ENCODE peak calls at places on chromosomes 5 and 9, in five cellular contexts. W, D, M, H and P are unnamed samples.

GRCh38 chr5:40442346-40442745 is 237.4 kb upstream of the PTGER4 start:
- DNase-seq in D (no peak), M (no peak), H (no peak), W (no peak), P (no peak)

GRCh38 chr5:96582343-96582742 is 79.8 kb upstream of the CAST start:
- DNase-seq in D (no peak), W (no peak), M (no peak), H (no peak), P (no peak)

GRCh38 chr5:106397700-106398099 is 1273.0 kb downstream of the EFNA5 start:
- DNase-seq in M (no peak), H (no peak), W (no peak), D (no peak), P (no peak)

GRCh38 chr5:60801406-60802090 is 42.5 kb downstream of the ELOVL7 start:
- DNase-seq in W (no peak), M (no peak), H (no peak), D (no peak), P (no peak)

GRCh38 chr5:72355706-72356299 is 35.6 kb downstream of the PTCD2 start:
- DNase-seq in D (peak), M (no peak), H (no peak), W (no peak), P (no peak)

GRCh38 chr5:169805937-169806700 is 169.0 kb downstream of the DOCK2 start:
- DNase-seq in M (no peak), W (no peak), D (no peak), H (no peak), P (no peak)

GRCh38 chr9:107894572-107895261 is 405.1 kb upstream of the KLF4 start:
- DNase-seq in H (peak), W (no peak), M (no peak), D (no peak), P (no peak)

GRCh38 chr5:139848508-139849100 is 53.0 kb downstream of the PSD2 start:
- DNase-seq in W (peak), H (no peak), D (no peak), M (no peak), P (no peak)

GRCh38 chr5:163569284-163569683 is 63.9 kb downstream of the MAT2B start:
- DNase-seq in M (no peak), D (no peak), H (no peak), W (no peak), P (no peak)

DNA sequence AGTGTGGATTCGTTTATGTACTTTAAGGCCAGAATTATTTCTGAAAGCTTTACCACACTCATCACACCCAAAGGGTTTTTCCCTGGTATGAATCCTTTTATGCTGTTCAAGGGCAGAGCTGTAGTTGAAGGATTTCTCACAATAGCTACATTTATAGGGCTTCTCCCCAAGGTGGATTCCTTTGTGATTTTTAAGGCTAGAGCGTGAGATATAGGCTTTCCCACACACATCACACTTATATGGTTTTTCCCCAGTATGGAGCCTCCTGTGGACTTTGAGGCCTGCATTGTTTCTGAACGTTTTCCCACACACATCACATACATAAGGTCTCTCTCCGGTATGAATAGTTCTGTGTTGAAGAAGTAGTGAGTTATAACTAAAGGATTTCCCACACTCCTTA is 11.2 kb downstream of the ZFP62 start:
- DNase-seq in M (no peak), D (no peak), W (no peak), H (no peak), P (no peak)
- TF ChIP-seq CTCF in M (no peak), D (no peak), W (no peak), H (no peak), P (no peak)

GRCh38 chr5:167587768-167588167 is 703.7 kb upstream of the WWC1 start:
- DNase-seq in M (no peak), D (peak), H (no peak), W (no peak), P (no peak)
- TF ChIP-seq CTCF in M (no peak), D (peak), H (no peak), W (peak), P (no peak)

DNA sequence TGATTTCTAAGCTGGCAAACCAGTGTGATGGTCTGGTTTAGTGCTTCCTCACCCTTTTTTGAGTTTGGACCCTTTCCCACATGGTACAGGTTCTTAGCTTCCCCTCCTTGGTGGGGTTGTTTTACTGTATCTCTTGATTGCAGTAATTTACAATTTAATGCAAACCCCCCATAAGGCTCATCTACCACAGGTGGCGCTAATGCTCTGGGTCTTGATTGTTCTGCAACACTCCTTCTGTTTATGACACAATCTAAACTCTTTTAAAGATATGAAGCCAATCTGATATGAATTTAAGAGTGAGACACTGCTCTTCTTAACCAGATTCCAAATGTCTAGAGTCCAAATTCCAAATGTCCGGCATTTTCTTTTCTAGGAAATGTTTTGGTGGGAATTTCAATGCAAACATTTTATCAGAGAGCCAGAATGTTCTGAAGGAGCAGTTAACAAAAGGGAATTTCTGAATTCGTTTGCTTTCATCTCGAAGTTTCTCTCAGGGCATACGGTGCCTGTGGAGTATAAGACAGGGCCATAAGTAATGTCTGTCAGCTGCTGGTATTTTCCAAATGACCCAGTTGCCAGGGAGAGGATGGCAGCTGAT is 246.7 kb downstream of the ARHGAP26 start:
- DNase-seq in M (no peak), H (no peak), W (no peak), D (peak), P (no peak)
- TF ChIP-seq CTCF in M (no peak), H (no peak), W (peak), D (peak), P (peak)

DNA sequence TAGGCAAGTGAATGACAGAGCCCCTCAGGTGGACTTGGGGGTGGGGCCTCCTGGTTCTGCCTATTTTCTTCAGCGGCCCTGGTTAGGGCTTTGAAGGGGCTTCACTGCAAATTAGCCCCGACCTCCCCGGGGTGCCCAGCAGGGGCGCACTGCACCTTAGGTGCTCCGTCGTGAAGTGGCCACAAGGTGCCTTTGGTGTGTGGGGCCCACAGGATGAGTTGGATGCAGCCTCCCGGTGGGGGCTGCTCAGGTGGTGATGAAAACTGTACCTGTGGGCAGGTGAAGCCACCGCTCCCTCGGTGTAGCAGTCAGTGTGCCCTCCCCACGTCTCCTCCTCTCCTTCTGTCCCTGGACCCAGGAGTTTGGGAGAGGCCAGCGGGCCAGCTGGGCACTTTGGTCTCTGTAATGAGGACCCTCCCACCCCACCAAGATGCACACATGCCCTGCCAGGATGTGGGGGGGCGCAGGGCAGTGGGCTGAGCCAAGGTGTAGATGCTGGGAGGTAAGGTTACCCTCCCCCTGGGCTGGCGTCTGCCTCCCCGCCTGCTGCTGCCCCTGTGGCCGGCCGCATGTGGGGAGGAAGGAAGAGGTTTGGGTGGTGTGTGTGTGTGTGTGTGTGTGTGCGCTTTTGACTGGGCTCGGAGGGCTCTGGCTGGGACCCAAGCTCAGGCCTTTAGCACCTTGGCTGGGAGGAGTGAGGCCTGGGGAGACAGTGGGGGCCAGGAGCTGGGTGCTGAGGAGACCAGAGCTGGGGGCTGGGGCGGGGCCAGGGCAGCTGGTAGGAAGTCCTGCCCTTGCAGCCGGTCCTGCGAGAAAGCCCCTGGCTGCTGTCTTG is 55.6 kb downstream of the RXRA start:
- DNase-seq in H (no peak), M (no peak), D (no peak), W (no peak), P (peak)
- TF ChIP-seq CTCF in H (no peak), M (no peak), D (peak), W (peak), P (peak)

GRCh38 chr9:110143969-110144545 is 63.9 kb downstream of the C9orf152 start:
- DNase-seq in W (no peak), H (no peak), M (no peak), D (no peak), P (no peak)

GRCh38 chr9:110142868-110143866 is 64.8 kb downstream of the C9orf152 start:
- DNase-seq in D (peak), H (no peak), M (no peak), W (no peak), P (no peak)

GRCh38 chr9:110141118-110141797 is 66.7 kb downstream of the C9orf152 start:
- DNase-seq in H (peak), W (no peak), D (no peak), M (no peak), P (no peak)

GRCh38 chr9:110142253-110142652 is 65.7 kb downstream of the C9orf152 start:
- DNase-seq in H (no peak), D (no peak), W (no peak), M (no peak), P (no peak)

DNA sequence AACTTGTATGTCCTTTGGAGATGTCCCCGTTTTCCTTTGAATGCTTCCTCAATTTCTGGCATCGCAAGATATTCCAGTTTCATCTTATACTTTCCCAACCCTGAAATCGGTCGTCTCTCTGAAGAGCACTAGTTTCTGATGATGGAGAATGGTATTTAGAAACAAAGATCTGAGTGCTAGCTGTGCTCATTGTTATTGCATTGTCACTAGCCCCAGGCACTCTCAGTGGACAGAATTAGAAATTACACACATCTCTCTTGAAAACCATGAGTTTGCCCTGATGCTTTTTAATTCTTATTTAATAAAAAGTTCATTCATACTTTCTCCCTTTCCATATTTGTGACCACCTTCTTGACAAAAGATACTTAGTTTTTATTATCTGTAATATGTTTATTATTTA is 67.7 kb downstream of the C9orf152 start:
- DNase-seq in D (no peak), M (no peak), W (no peak), H (no peak), P (no peak)
- TF ChIP-seq CTCF in D (peak), M (no peak), W (no peak), H (no peak), P (no peak)